ENCODE peak calls at places on chromosome 17, in ten cellular contexts. E is endothelial cell of umbilical vein, U is AG09309, J is cardiac fibroblast, D is HL-60, K is AG04450, H is brain microvascular endothelial cell, G is lower lobe of right lung, R is SK-N-SH, Y is AG10803. O is an unnamed sample.

GRCh38 chr17:14209215-14209614 is 27.4 kb downstream of the CDRT15 start:
- DNase-seq in G (no peak), K (no peak), E (no peak), Y (peak; percentile 8), H (no peak), J (no peak), R (no peak), D (no peak), U (no peak), O (no peak)

GRCh38 chr17:7173687-7174602 is 5.2 kb downstream of the ASGR1 start:
- DNase-seq in Y (no peak), E (peak; percentile 89), G (peak; percentile 91), R (peak; percentile 58), U (no peak), K (no peak), H (no peak), D (peak; percentile 50), J (peak; percentile 34), O (peak; percentile 88)

GRCh38 chr17:36628576-36628975 is 27.2 kb downstream of the MRM1 start:
- DNase-seq in J (no peak), Y (no peak), G (no peak), K (no peak), H (no peak), E (no peak), U (no peak), R (no peak), D (no peak), O (no peak)

GRCh38 chr17:76532072-76532651 is 5.3 kb downstream of the CYGB start:
- DNase-seq in Y (peak; percentile 23), R (no peak), E (no peak), K (no peak), H (no peak), D (no peak), U (no peak), G (no peak), J (peak; percentile 49), O (no peak)

GRCh38 chr17:44236444-44236991 is 17.0 kb upstream of the UBTF start:
- DNase-seq in H (no peak), Y (no peak), K (no peak), G (no peak), E (no peak), D (no peak), R (no peak), J (no peak), U (no peak), O (no peak)

GRCh38 chr17:16552637-16553045 is 16.4 kb downstream of the ZNF287 start:
- DNase-seq in E (no peak), Y (no peak), D (no peak), G (no peak), J (no peak), K (no peak), U (no peak), H (no peak), R (no peak), O (no peak)

GRCh38 chr17:348692-349425 is 3.7 kb downstream of the RPH3AL start:
- DNase-seq in K (no peak), J (no peak), R (no peak), H (no peak), G (peak; percentile 74), D (no peak), U (no peak), Y (no peak), E (peak; percentile 59), O (no peak)

GRCh38 chr17:40478486-40478885 is 22.9 kb downstream of the TNS4 start:
- DNase-seq in R (no peak), H (no peak), Y (no peak), K (no peak), D (no peak), U (no peak), G (no peak), J (no peak), E (no peak), O (no peak)

GRCh38 chr17:58330544-58330996 is 2.0 kb upstream of the TSPOAP1 start:
- DNase-seq in Y (no peak), H (no peak), E (no peak), U (no peak), R (peak; percentile 18), G (no peak), D (peak; percentile 70), J (no peak), K (no peak), O (no peak)

GRCh38 chr17:81348097-81349055 is 46.9 kb upstream of the BAHCC1 start:
- DNase-seq in H (no peak), R (no peak), D (no peak), U (no peak), Y (no peak), J (no peak), K (no peak), G (peak; percentile 80), E (no peak), O (no peak)

GRCh38 chr17:71455219-71455618 is 665.6 kb upstream of the SOX9 start:
- DNase-seq in H (no peak), U (no peak), Y (no peak), K (no peak), J (no peak), G (no peak), E (no peak), R (no peak), D (no peak), O (no peak)

GRCh38 chr17:71458322-71458721 is 662.5 kb upstream of the SOX9 start:
- DNase-seq in R (no peak), E (no peak), U (no peak), J (no peak), D (no peak), G (no peak), Y (no peak), H (peak; percentile 47), K (no peak), O (no peak)

GRCh38 chr17:71461504-71462197 is 659.2 kb upstream of the SOX9 start:
- DNase-seq in U (no peak), H (no peak), G (no peak), K (no peak), R (no peak), E (no peak), Y (no peak), J (no peak), D (no peak), O (no peak)

GRCh38 chr17:71464241-71464640 is 656.6 kb upstream of the SOX9 start:
- DNase-seq in K (no peak), R (no peak), J (no peak), E (no peak), U (no peak), Y (no peak), H (no peak), G (no peak), D (no peak), O (no peak)

DNA sequence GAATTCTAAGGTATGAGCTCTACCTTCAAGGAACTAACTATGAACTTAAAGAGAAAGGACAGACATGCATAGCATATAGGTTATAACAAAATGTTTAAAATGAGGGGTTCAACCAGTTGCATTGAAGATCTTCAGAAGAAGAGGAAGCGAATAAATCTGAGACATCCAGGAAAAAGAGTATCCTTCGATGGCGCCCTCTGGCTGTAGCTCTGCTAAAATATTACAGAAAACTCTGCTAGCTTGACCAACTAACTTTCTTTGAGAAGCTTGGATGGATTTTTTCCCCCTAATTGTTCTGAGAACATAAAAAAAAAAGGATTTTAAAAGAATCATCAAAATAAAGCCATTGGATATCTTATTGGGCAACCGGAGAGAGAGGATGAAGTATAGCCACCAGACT is 659.9 kb upstream of the SOX9 start:
- DNase-seq in H (peak; percentile 61), R (no peak), E (no peak), Y (peak; percentile 28), K (no peak), U (no peak), D (peak; percentile 21), J (peak; percentile 49), G (no peak), O (no peak)
- TF ChIP-seq CTCF in H (peak; percentile 71), R (peak; percentile 75), E (no peak), Y (peak; percentile 55), K (peak; percentile 51), U (peak; percentile 51), D (peak; percentile 3), J (peak; percentile 38), G (peak; percentile 35), O (peak; percentile 16)

GRCh38 chr17:9755083-9755482 is 36.3 kb downstream of the DHRS7C start:
- DNase-seq in U (no peak), G (no peak), J (no peak), H (no peak), D (no peak), E (no peak), R (no peak), Y (peak; percentile 2), K (no peak), O (no peak)
- TF ChIP-seq CTCF in U (no peak), G (no peak), J (no peak), H (no peak), D (no peak), E (no peak), R (no peak), Y (no peak), K (no peak), O (no peak)

GRCh38 chr17:47830991-47831933 is at the start of the genes LRRC46 and MRPL10:
- DNase-seq in U (peak; percentile 67), G (peak; percentile 95), J (peak; percentile 96), K (peak; percentile 82), R (peak; percentile 100), H (peak; percentile 88), D (peak; percentile 90), Y (peak; percentile 89), E (peak; percentile 95), O (peak; percentile 87)
- TF ChIP-seq CTCF in U (peak; percentile 44), G (no peak), J (peak; percentile 42), K (peak; percentile 52), R (peak; percentile 77), H (peak; percentile 66), D (no peak), Y (peak; percentile 57), E (peak; percentile 35), O (peak; percentile 20)

GRCh38 chr17:51500454-51500853 is 240.1 kb downstream of the UTP18 start:
- DNase-seq in K (no peak), E (no peak), Y (no peak), R (no peak), D (no peak), H (no peak), G (no peak), U (no peak), J (no peak), O (no peak)

GRCh38 chr17:51493206-51493605 is 232.9 kb downstream of the UTP18 start:
- DNase-seq in U (no peak), K (no peak), E (no peak), D (no peak), H (no peak), J (no peak), R (no peak), G (no peak), Y (no peak), O (no peak)

GRCh38 chr17:51491416-51491815 is 231.1 kb downstream of the UTP18 start:
- DNase-seq in K (no peak), G (peak; percentile 68), E (no peak), U (no peak), Y (no peak), H (no peak), J (no peak), D (no peak), R (no peak), O (no peak)

GRCh38 chr17:51499906-51500305 is 239.6 kb downstream of the UTP18 start:
- DNase-seq in U (no peak), Y (no peak), E (no peak), G (no peak), D (no peak), H (no peak), R (no peak), K (no peak), J (no peak), O (no peak)

DNA sequence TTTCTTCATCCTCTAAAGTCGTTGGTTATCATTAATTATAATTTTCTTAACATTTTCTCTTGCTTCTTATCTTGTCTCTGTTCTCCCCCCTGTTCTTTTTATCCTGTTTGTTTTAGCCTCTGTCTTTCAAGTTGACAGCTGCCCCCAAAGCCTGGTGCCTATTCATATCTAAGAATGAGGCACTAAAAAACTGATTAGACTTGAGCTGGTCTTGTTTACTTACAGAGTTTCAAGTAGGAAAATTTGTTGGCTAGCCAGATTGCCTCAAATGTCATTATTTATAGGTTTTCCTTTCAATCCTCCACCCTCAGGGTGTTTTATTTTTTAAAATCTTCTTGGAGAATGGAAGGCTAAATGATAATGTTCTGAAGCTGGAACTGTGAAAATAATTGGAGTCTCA is 236.0 kb downstream of the UTP18 start:
- DNase-seq in G (no peak), R (no peak), J (no peak), E (no peak), D (no peak), H (no peak), K (no peak), Y (no peak), U (no peak), O (no peak)
- TF ChIP-seq CTCF in G (no peak), R (no peak), J (no peak), E (no peak), D (no peak), H (no peak), K (no peak), Y (no peak), U (no peak), O (no peak)